ENCODE peak calls at places on chromosome 21, in six cellular contexts. U is AG08396; K is activated CD4-positive, alpha-beta T cell treated with anti-CD3 and anti-CD28 coated beads for 36 hours; D is stimulated activated CD4-positive, alpha-beta T cell treated with anti-CD3 and anti-CD28 coated beads, Interleukin-4, amount 100 ng/mL, for 48 hours; Z is skeletal muscle cell; E is GM10248. J is an unnamed sample.

GRCh38 chr21:24290151-24290833 is 1317.0 kb downstream of the MRPL39 start:
- DNase-seq in U (no peak), K (peak), D (no peak), Z (no peak), E (no peak), J (no peak)

GRCh38 chr21:34983680-34984086 is 65.4 kb downstream of the RUNX1 start:
- DNase-seq in U (peak), K (peak), D (peak), Z (no peak), E (peak), J (peak)

GRCh38 chr21:38756746-38757145 is 49.0 kb upstream of the ETS2 start:
- DNase-seq in U (peak), K (no peak), D (no peak), Z (peak), E (no peak), J (no peak)

GRCh38 chr21:35232545-35233176 is 183.6 kb upstream of the RUNX1 start:
- DNase-seq in U (peak), K (no peak), D (no peak), Z (no peak), E (no peak), J (peak)

GRCh38 chr21:25997788-25998611 is 172.6 kb downstream of the APP start:
- DNase-seq in U (no peak), K (no peak), D (no peak), Z (no peak), E (no peak), J (no peak)

GRCh38 chr21:26686278-26686677 is 113.2 kb upstream of the CYYR1 start:
- DNase-seq in U (peak), K (peak), D (peak), Z (no peak), E (no peak), J (peak)

GRCh38 chr21:43331962-43332458 is 94.9 kb downstream of the SIK1 start:
- DNase-seq in U (peak), K (no peak), D (no peak), Z (peak), E (no peak), J (no peak)

GRCh38 chr21:42922918-42923317 is 2.5 kb downstream of the ERVH48-1 start:
- DNase-seq in U (no peak), K (no peak), D (no peak), Z (no peak), E (no peak), J (no peak)

GRCh38 chr21:36479415-36480402 is at the start of gene CLDN14:
- DNase-seq in U (peak), K (no peak), D (no peak), Z (no peak), E (no peak), J (no peak)

GRCh38 chr21:38813143-38813542 is 7.4 kb downstream of the ETS2 start:
- DNase-seq in U (no peak), K (no peak), D (no peak), Z (no peak), E (no peak), J (no peak)

GRCh38 chr21:45236481-45236880 is 51.2 kb downstream of the POFUT2 start:
- DNase-seq in U (no peak), K (no peak), D (no peak), Z (no peak), E (no peak), J (no peak)

GRCh38 chr21:45818904-45819285 is 162.7 kb upstream of the COL6A1 start:
- DNase-seq in U (peak), K (peak), D (peak), Z (peak), E (no peak), J (peak)

GRCh38 chr21:26849428-26850115 is 4.4 kb upstream of the ADAMTS1 start:
- DNase-seq in U (peak), K (peak), D (no peak), Z (no peak), E (no peak), J (peak)

GRCh38 chr21:38788275-38788911 is 17.3 kb upstream of the ETS2 start:
- DNase-seq in U (no peak), K (no peak), D (no peak), Z (no peak), E (no peak), J (no peak)

GRCh38 chr21:38377165-38378093 is 120.6 kb downstream of the KCNJ15 start:
- DNase-seq in U (no peak), K (no peak), D (no peak), Z (no peak), E (no peak), J (no peak)

GRCh38 chr21:25424045-25424444 is 183.2 kb downstream of the MRPL39 start:
- DNase-seq in U (no peak), K (no peak), D (no peak), Z (no peak), E (no peak), J (no peak)

GRCh38 chr21:43880111-43880985 is 15.3 kb downstream of the AGPAT3 start:
- DNase-seq in U (peak), K (no peak), D (no peak), Z (no peak), E (no peak), J (no peak)

GRCh38 chr21:24225432-24225831 is 1381.8 kb downstream of the MRPL39 start:
- DNase-seq in U (no peak), K (no peak), D (no peak), Z (no peak), E (no peak), J (no peak)

GRCh38 chr21:38170283-38170682 is 86.5 kb upstream of the KCNJ15 start:
- DNase-seq in U (no peak), K (peak), D (no peak), Z (no peak), E (peak), J (peak)

GRCh38 chr21:20276377-20276776 is 721.8 kb upstream of the NCAM2 start:
- DNase-seq in U (no peak), K (no peak), D (no peak), Z (no peak), E (no peak), J (no peak)

GRCh38 chr21:42236693-42237092 is 17.8 kb downstream of the ABCG1 start:
- DNase-seq in U (no peak), K (peak), D (no peak), Z (no peak), E (no peak), J (no peak)

GRCh38 chr21:15003463-15004135 is 61.2 kb downstream of the NRIP1 start:
- DNase-seq in U (no peak), K (no peak), D (no peak), Z (no peak), E (no peak), J (no peak)

GRCh38 chr21:43767980-43768867 is 7.9 kb downstream of the CSTB start:
- DNase-seq in U (peak), K (no peak), D (no peak), Z (peak), E (no peak), J (peak)

GRCh38 chr21:46624050-46624449 is 11.4 kb upstream of the PRMT2 start:
- DNase-seq in U (no peak), K (no peak), D (no peak), Z (no peak), E (no peak), J (no peak)